ENCODE peak calls at places on chromosomes 5 and 9, in eight cellular contexts. G, Z, B, K, L, O, S and J are unnamed samples.

GRCh38 chr9:85603920-85604319 is 137.8 kb downstream of the AGTPBP1 start:
- DNase-seq in G (no peak), Z (no peak), B (no peak), K (no peak), L (no peak), O (no peak), S (no peak), J (no peak)

GRCh38 chr5:9655641-9656040 is 25.5 kb upstream of the TAS2R1 start:
- DNase-seq in G (no peak), Z (no peak), B (no peak), K (no peak), L (no peak), O (no peak), S (no peak), J (no peak)

GRCh38 chr5:174750720-174751119 is 26.3 kb downstream of the MSX2 start:
- DNase-seq in G (no peak), Z (no peak), B (no peak), K (no peak), L (peak; percentile 79), O (no peak), S (no peak), J (no peak)

GRCh38 chr5:55629790-55630189 is 82.3 kb downstream of the SLC38A9 start:
- DNase-seq in G (no peak), Z (no peak), B (no peak), K (no peak), L (no peak), O (no peak), S (no peak), J (no peak)

GRCh38 chr5:149615976-149616375 is 34.7 kb downstream of the ARHGEF37 start:
- DNase-seq in G (no peak), Z (no peak), B (no peak), K (no peak), L (no peak), O (no peak), S (no peak), J (no peak)

GRCh38 chr9:76652894-76653293 is 111.3 kb upstream of the PCA3 start:
- DNase-seq in G (no peak), Z (no peak), B (peak; percentile 19), K (no peak), L (no peak), O (no peak), S (no peak), J (no peak)

GRCh38 chr9:92808726-92809451 is 44.3 kb upstream of the BICD2 start:
- DNase-seq in G (peak; percentile 41), Z (peak; percentile 63), B (peak; percentile 35), K (no peak), L (peak; percentile 90), O (peak; percentile 44), S (no peak), J (no peak)

GRCh38 chr5:177592010-177592834 is at the start of gene TMED9:
- DNase-seq in G (peak; percentile 80), Z (peak; percentile 89), B (peak; percentile 90), K (no peak), L (peak; percentile 93), O (peak; percentile 29), S (peak; percentile 88), J (peak; percentile 54)

GRCh38 chr9:22241611-22242010 is 205.0 kb upstream of the DMRTA1 start:
- DNase-seq in G (no peak), Z (no peak), B (peak; percentile 10), K (no peak), L (no peak), O (no peak), S (no peak), J (no peak)

GRCh38 chr5:77073667-77074066 is 13.4 kb downstream of the ZBED3 start:
- DNase-seq in G (no peak), Z (no peak), B (no peak), K (no peak), L (peak; percentile 32), O (no peak), S (no peak), J (no peak)

GRCh38 chr5:77080905-77081304 is 6.2 kb downstream of the ZBED3 start:
- DNase-seq in G (no peak), Z (no peak), B (no peak), K (no peak), L (no peak), O (no peak), S (no peak), J (no peak)

GRCh38 chr5:77074745-77075144 is 12.3 kb downstream of the ZBED3 start:
- DNase-seq in G (no peak), Z (no peak), B (no peak), K (no peak), L (no peak), O (no peak), S (no peak), J (no peak)

GRCh38 chr5:77076961-77077820 is 9.9 kb downstream of the ZBED3 start:
- DNase-seq in G (peak; percentile 75), Z (peak; percentile 69), B (peak; percentile 40), K (no peak), L (peak; percentile 85), O (peak; percentile 11), S (no peak), J (no peak)

GRCh38 chr5:77077821-77078176 is 9.3 kb downstream of the ZBED3 start:
- DNase-seq in G (no peak), Z (no peak), B (no peak), K (no peak), L (no peak), O (no peak), S (no peak), J (no peak)
- H3K27ac ChIP-seq in G (peak overlapping the region; percentile 78), Z (peak overlapping the region; percentile 76), B (no peak overlapping the region), K (peak overlapping the region; percentile 36), L (no peak overlapping the region), O (no peak overlapping the region), S (peak overlapping the region; percentile 79), J (no peak overlapping the region)

GRCh38 chr9:74333633-74334032 is 163.5 kb upstream of the RORB start:
- DNase-seq in G (no peak), Z (no peak), B (no peak), K (no peak), L (no peak), O (no peak), S (no peak), J (no peak)
- H3K27ac ChIP-seq in G (no peak overlapping the region), Z (no peak overlapping the region), B (no peak overlapping the region), K (no peak overlapping the region), L (no peak overlapping the region), O (no peak overlapping the region), S (no peak overlapping the region), J (no peak overlapping the region)

GRCh38 chr5:131462479-131462878 is 172.6 kb downstream of the RAPGEF6 start:
- DNase-seq in G (no peak), Z (no peak), B (no peak), K (no peak), L (no peak), O (no peak), S (no peak), J (no peak)
- H3K27ac ChIP-seq in G (no peak overlapping the region), Z (no peak overlapping the region), B (no peak overlapping the region), K (no peak overlapping the region), L (no peak overlapping the region), O (no peak overlapping the region), S (no peak overlapping the region), J (no peak overlapping the region)

GRCh38 chr9:98867109-98867433 is 59.6 kb downstream of the GALNT12 start:
- DNase-seq in G (no peak), Z (no peak), B (no peak), K (no peak), L (no peak), O (no peak), S (no peak), J (no peak)
- H3K27ac ChIP-seq in G (peak overlapping the region; percentile 73), Z (no peak overlapping the region), B (no peak overlapping the region), K (no peak overlapping the region), L (peak overlapping the region; percentile 83), O (no peak overlapping the region), S (peak overlapping the region; percentile 73), J (no peak overlapping the region)

GRCh38 chr5:122076669-122077450 is 1.2 kb downstream of the LOX start:
- DNase-seq in G (peak; percentile 51), Z (peak; percentile 76), B (no peak), K (no peak), L (peak; percentile 83), O (no peak), S (peak; percentile 91), J (peak; percentile 22)
- H3K27ac ChIP-seq in G (peak overlapping the region; percentile 12), Z (no peak overlapping the region), B (no peak overlapping the region), K (no peak overlapping the region), L (peak overlapping the region; percentile 96), O (peak overlapping the region; percentile 97), S (peak overlapping the region; percentile 90), J (peak overlapping the region; percentile 37)

DNA sequence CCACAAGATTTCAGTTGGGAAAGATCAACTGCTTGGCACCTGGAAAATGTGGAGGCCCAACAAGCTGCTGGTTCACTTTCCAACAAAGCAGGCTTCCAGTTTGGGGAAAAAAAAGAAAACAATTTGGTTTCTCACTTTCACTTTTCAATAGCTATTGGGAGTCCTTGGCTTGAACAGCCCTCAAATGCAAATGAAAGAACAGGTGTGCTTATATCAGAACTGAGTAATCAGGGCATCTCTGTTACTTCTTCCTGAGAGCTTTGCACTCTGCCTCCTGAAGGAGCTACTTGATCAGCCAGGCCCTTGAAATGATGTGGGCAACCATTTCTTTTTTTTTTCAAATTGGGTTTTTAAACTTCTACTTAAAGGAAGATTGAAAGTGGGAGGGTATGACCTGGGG is 73.5 kb downstream of the MFAP3 start:
- DNase-seq in G (no peak), Z (no peak), B (no peak), K (no peak), L (no peak), O (no peak), S (no peak), J (no peak)
- H3K27ac ChIP-seq in G (no peak overlapping the region), Z (no peak overlapping the region), B (no peak overlapping the region), K (no peak overlapping the region), L (no peak overlapping the region), O (no peak overlapping the region), S (no peak overlapping the region), J (no peak overlapping the region)

GRCh38 chr5:67286006-67286405 is 89.4 kb upstream of the CD180 start:
- DNase-seq in G (no peak), Z (no peak), B (no peak), K (no peak), L (no peak), O (no peak), S (no peak), J (no peak)
- H3K27ac ChIP-seq in G (no peak overlapping the region), Z (peak overlapping the region; percentile 99), B (no peak overlapping the region), K (no peak overlapping the region), L (no peak overlapping the region), O (no peak overlapping the region), S (no peak overlapping the region), J (no peak overlapping the region)

GRCh38 chr5:103208460-103208859 is 50.1 kb upstream of the MACIR start:
- DNase-seq in G (no peak), Z (no peak), B (no peak), K (no peak), L (no peak), O (no peak), S (no peak), J (no peak)
- H3K27ac ChIP-seq in G (no peak overlapping the region), Z (no peak overlapping the region), B (no peak overlapping the region), K (no peak overlapping the region), L (no peak overlapping the region), O (no peak overlapping the region), S (no peak overlapping the region), J (no peak overlapping the region)

DNA sequence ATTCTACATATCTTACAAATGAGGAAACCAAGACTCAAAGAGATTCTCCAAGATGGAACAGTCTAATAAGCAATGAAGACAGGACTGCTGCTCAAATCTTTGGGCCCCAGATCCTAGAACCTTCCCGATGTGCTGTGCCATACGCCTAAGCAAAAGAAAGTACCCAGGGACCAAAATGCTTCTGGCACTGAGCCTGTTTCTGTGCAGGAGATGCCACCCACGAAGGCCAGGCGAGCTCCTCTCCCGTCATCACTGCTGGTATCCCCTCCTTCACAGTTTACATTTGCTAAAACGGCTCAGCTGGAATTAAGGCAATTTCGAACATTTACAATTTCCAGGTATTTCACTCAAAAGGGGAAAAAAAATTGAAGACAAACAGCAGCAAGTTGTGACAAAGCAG is 277.5 kb downstream of the DENND1A start:
- DNase-seq in G (no peak), Z (peak; percentile 59), B (no peak), K (no peak), L (no peak), O (no peak), S (no peak), J (no peak)
- H3K27ac ChIP-seq in G (no peak overlapping the region), Z (peak overlapping the region; percentile 47), B (no peak overlapping the region), K (no peak overlapping the region), L (no peak overlapping the region), O (no peak overlapping the region), S (no peak overlapping the region), J (no peak overlapping the region)